ENCODE peak calls at places on chromosomes 5 and 9, in seven cellular contexts. G is AG04449; D is ovary; A is Peyer's patch; E is H1; Z is psoas muscle; M is CD4-positive, alpha-beta memory T cell. K is an unnamed sample.

GRCh38 chr9:134425815-134426214 is 99.6 kb downstream of the RXRA start:
- DNase-seq in G (no peak), D (no peak), A (no peak), E (no peak), Z (no peak), M (no peak), K (no peak)

GRCh38 chr5:31768784-31769183 is 129.9 kb downstream of the PDZD2 start:
- DNase-seq in G (no peak), D (no peak), A (no peak), E (no peak), Z (no peak), M (no peak), K (no peak)

GRCh38 chr5:74952406-74952805 is 86.2 kb upstream of the FAM169A start:
- DNase-seq in G (no peak), D (no peak), A (no peak), E (no peak), Z (no peak), M (no peak), K (no peak)

GRCh38 chr5:168646335-168646734 is 67.2 kb upstream of the PANK3 start:
- DNase-seq in G (no peak), D (no peak), A (no peak), E (no peak), Z (no peak), M (no peak), K (no peak)

GRCh38 chr9:105503873-105504272 is 54.1 kb upstream of the FKTN start:
- DNase-seq in G (no peak), D (no peak), A (no peak), E (no peak), Z (no peak), M (no peak), K (no peak)

GRCh38 chr5:16135003-16135402 is 44.6 kb downstream of the MARCHF11 start:
- DNase-seq in G (no peak), D (no peak), A (no peak), E (no peak), Z (no peak), M (no peak), K (no peak)

GRCh38 chr5:55160493-55161209 is 680 bp downstream of the GPX8 start:
- DNase-seq in G (peak), D (peak), A (no peak), E (no peak), Z (peak), M (no peak), K (peak)

GRCh38 chr5:151019331-151019730 is 1.1 kb upstream of the GPX3 start:
- DNase-seq in G (no peak), D (no peak), A (no peak), E (no peak), Z (no peak), M (no peak), K (no peak)

GRCh38 chr9:3329361-3329760 is 196.4 kb downstream of the RFX3 start:
- DNase-seq in G (no peak), D (no peak), A (no peak), E (no peak), Z (no peak), M (no peak), K (no peak)

GRCh38 chr9:77764894-77765780 is 117.0 kb upstream of the GNA14 start:
- DNase-seq in G (peak), D (no peak), A (no peak), E (no peak), Z (no peak), M (no peak), K (peak)

GRCh38 chr5:102781359-102781758 is 26.3 kb downstream of the PAM start:
- DNase-seq in G (no peak), D (no peak), A (no peak), E (no peak), Z (no peak), M (no peak), K (no peak)

GRCh38 chr5:90878549-90879196 is 320.1 kb downstream of the ADGRV1 start:
- DNase-seq in G (no peak), D (peak), A (no peak), E (no peak), Z (no peak), M (no peak), K (no peak)

GRCh38 chr5:78706825-78707224 is 58.3 kb upstream of the LHFPL2 start:
- DNase-seq in G (no peak), D (no peak), A (no peak), E (no peak), Z (no peak), M (no peak), K (no peak)

GRCh38 chr9:131635285-131635684 is 90.0 kb downstream of the PRRT1B start:
- DNase-seq in G (peak), D (peak), A (peak), E (peak), Z (peak), M (peak), K (peak)

GRCh38 chr9:70540016-70540415 is 125.6 kb upstream of the KLF9 start:
- DNase-seq in G (no peak), D (no peak), A (no peak), E (no peak), Z (no peak), M (no peak), K (no peak)

GRCh38 chr5:142012186-142012785 is 541 bp downstream of the GNPDA1 start:
- DNase-seq in G (no peak), D (peak), A (peak), E (peak), Z (peak), M (peak), K (no peak)

GRCh38 chr9:92668746-92669526 is 995 bp downstream of the IPPK start:
- DNase-seq in G (no peak), D (no peak), A (peak), E (no peak), Z (peak), M (peak), K (no peak)

GRCh38 chr5:36657563-36657995 is 51.2 kb downstream of the SLC1A3 start:
- DNase-seq in G (peak), D (peak), A (no peak), E (no peak), Z (no peak), M (no peak), K (peak)

GRCh38 chr9:133115604-133116345 is 5.3 kb downstream of the RALGDS start:
- DNase-seq in G (no peak), D (no peak), A (peak), E (no peak), Z (peak), M (no peak), K (no peak)

GRCh38 chr5:66171349-66172344 is 27.5 kb downstream of the SREK1 start:
- DNase-seq in G (peak), D (peak), A (no peak), E (no peak), Z (no peak), M (peak), K (peak)

GRCh38 chr5:133461796-133462516 is 150.4 kb downstream of the FSTL4 start:
- DNase-seq in G (no peak), D (no peak), A (no peak), E (no peak), Z (no peak), M (no peak), K (no peak)

GRCh38 chr5:40394715-40395114 is 285.0 kb upstream of the PTGER4 start:
- DNase-seq in G (no peak), D (no peak), A (no peak), E (no peak), Z (no peak), M (no peak), K (no peak)
- H3K4me3 ChIP-seq in G (no peak), D (no peak), A (no peak), E (no peak), Z (no peak), M (no peak), K (no peak)

GRCh38 chr5:73298251-73299016 is 125.4 kb downstream of the TMEM174 start:
- DNase-seq in G (no peak), D (no peak), A (no peak), E (no peak), Z (no peak), M (no peak), K (no peak)
- H3K4me3 ChIP-seq in G (peak), D (no peak), A (no peak), E (peak), Z (peak), M (no peak), K (peak)

GRCh38 chr9:110255064-110255416 is 1.3 kb downstream of the TXN start:
- DNase-seq in G (no peak), D (peak), A (peak), E (no peak), Z (no peak), M (peak), K (no peak)

GRCh38 chr9:110251212-110251611 is 5.1 kb downstream of the TXN start:
- DNase-seq in G (no peak), D (no peak), A (no peak), E (no peak), Z (no peak), M (no peak), K (no peak)

GRCh38 chr9:110255417-110256141 is 728 bp downstream of the TXN start:
- DNase-seq in G (no peak), D (peak), A (peak), E (no peak), Z (peak), M (peak), K (no peak)

GRCh38 chr9:110254500-110254899 is 1.8 kb downstream of the TXN start:
- DNase-seq in G (no peak), D (no peak), A (no peak), E (no peak), Z (no peak), M (no peak), K (no peak)

DNA sequence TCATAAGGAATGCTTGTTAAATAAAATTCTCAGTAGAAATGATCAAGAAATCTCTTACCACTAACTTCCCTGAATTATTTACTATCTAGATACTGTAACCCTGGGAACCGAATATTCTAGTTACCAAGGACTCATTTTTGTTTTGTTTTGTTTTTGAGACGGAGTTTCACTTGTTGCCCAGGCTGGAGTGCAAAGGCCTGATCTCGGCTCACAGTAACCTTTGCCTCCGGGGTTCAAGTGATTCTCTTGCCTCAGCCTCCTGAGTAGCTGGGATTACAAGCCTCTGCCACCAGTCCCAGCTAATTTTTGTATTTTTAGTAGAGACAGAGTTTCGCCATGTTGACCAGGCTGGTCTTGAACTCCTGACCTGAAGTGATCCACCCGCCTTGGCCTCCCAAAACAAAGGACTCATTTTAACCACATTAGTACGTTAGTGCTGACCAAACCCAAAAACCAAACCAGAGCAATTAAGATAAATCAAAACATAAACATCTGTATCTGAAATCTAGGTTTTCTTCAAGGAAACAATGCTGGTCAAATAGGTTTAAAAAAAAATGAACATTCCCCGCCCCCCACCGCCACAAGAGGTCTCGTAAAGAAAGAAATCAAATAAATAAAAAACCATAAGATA is 3.7 kb downstream of the TXN start:
- DNase-seq in G (no peak), D (no peak), A (no peak), E (no peak), Z (no peak), M (no peak), K (no peak)
- H3K4me3 ChIP-seq in G (no peak), D (no peak), A (no peak), E (no peak), Z (no peak), M (no peak), K (no peak)

GRCh38 chr9:129733632-129733953 is 19.2 kb downstream of the PTGES start:
- DNase-seq in G (no peak), D (no peak), A (no peak), E (no peak), Z (no peak), M (no peak), K (no peak)

GRCh38 chr9:129728744-129729143 is 24.1 kb downstream of the PTGES start:
- DNase-seq in G (no peak), D (no peak), A (no peak), E (no peak), Z (no peak), M (no peak), K (no peak)

GRCh38 chr9:129732946-129733631 is 19.8 kb downstream of the PTGES start:
- DNase-seq in G (no peak), D (no peak), A (no peak), E (no peak), Z (no peak), M (no peak), K (no peak)

GRCh38 chr9:129735546-129735945 is 17.3 kb downstream of the PTGES start:
- DNase-seq in G (no peak), D (no peak), A (no peak), E (no peak), Z (no peak), M (no peak), K (no peak)

GRCh38 chr9:129731477-129732085 is 21.3 kb downstream of the PTGES start:
- DNase-seq in G (no peak), D (no peak), A (no peak), E (no peak), Z (no peak), M (no peak), K (no peak)
- H3K4me3 ChIP-seq in G (no peak), D (no peak), A (no peak), E (no peak), Z (no peak), M (no peak), K (no peak)

K was measured in AG09309.